ENCODE peak calls at places on chromosomes 7 and 10, in four cellular contexts. One of them, this sample, is unnamed. For H3K36me3 and H3K4me1, the result is how much of the 10 kb centered on the place peaks cover.

GRCh38 chr10:43781480-43782361 is 133.0 kb upstream of the ZNF32 start:
- DNase-seq in tibial nerve: no peak
- DNase-seq in ovary: no peak
- DNase-seq in breast epithelium: no peak
- DNase-seq in this sample: no peak

GRCh38 chr10:133000648-133001047 is 58.3 kb upstream of the CFAP46 start:
- DNase-seq in ovary: no peak
- DNase-seq in breast epithelium: no peak
- DNase-seq in tibial nerve: no peak
- DNase-seq in this sample: no peak

GRCh38 chr7:33091111-33091531 is 18.1 kb downstream of the RP9 start:
- DNase-seq in tibial nerve: no peak
- DNase-seq in ovary: no peak
- DNase-seq in breast epithelium: no peak
- DNase-seq in this sample: no peak

GRCh38 chr7:108818742-108819141 is 249.1 kb downstream of the DNAJB9 start:
- DNase-seq in tibial nerve: no peak
- DNase-seq in breast epithelium: no peak
- DNase-seq in ovary: no peak
- DNase-seq in this sample: no peak

GRCh38 chr10:100427374-100427773 is 35.4 kb upstream of the WNT8B start:
- DNase-seq in breast epithelium: no peak
- DNase-seq in ovary: no peak
- DNase-seq in tibial nerve: no peak
- DNase-seq in this sample: no peak

GRCh38 chr7:33108931-33109757 is at the start of gene RP9:
- DNase-seq in ovary: peak
- DNase-seq in breast epithelium: peak
- DNase-seq in tibial nerve: peak
- DNase-seq in this sample: peak

GRCh38 chr7:98613601-98614425 is 3.3 kb upstream of the NPTX2 start:
- DNase-seq in ovary: no peak
- DNase-seq in tibial nerve: no peak
- DNase-seq in breast epithelium: no peak
- DNase-seq in this sample: no peak

GRCh38 chr10:71657604-71658348 is 61.8 kb downstream of the C10orf105 start:
- DNase-seq in breast epithelium: no peak
- DNase-seq in tibial nerve: no peak
- DNase-seq in ovary: no peak
- DNase-seq in this sample: no peak

GRCh38 chr7:128387216-128387615 is 22.6 kb downstream of the IMPDH1 start:
- DNase-seq in breast epithelium: no peak
- DNase-seq in ovary: no peak
- DNase-seq in tibial nerve: no peak
- DNase-seq in this sample: no peak

GRCh38 chr10:81093056-81093455 is 555.4 kb downstream of the SH2D4B start:
- DNase-seq in breast epithelium: no peak
- DNase-seq in tibial nerve: no peak
- DNase-seq in ovary: no peak
- DNase-seq in this sample: peak

GRCh38 chr10:112409755-112410154 is 35.8 kb downstream of the ACSL5 start:
- DNase-seq in ovary: no peak
- DNase-seq in breast epithelium: no peak
- DNase-seq in tibial nerve: no peak
- DNase-seq in this sample: no peak

DNA sequence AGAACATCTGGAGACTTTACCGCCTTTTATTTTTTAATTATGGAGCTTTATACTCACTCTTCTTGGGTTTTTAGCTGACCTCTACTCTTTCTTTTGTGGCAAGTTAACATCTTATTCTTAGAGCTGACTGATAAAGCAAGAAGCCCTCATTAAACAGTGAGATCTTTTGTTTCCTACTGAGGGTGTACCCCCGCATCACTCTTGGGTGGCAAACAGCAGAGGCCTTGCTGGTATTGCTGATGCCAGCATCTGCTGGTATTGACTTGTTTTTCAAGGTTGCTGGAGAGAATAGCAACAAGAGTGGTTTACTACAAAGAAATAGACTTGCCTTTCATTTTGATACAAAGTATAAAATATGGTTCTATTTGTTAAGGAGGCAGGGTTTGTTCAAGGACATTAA is 154.7 kb downstream of the ARID5B start:
- DNase-seq in ovary: no peak
- DNase-seq in breast epithelium: no peak
- DNase-seq in tibial nerve: no peak
- DNase-seq in this sample: peak
- H3K36me3 ChIP-seq in ovary: under half
- H3K36me3 ChIP-seq in breast epithelium: under half
- H3K36me3 ChIP-seq in tibial nerve: under half
- H3K36me3 ChIP-seq in this sample: under half

DNA sequence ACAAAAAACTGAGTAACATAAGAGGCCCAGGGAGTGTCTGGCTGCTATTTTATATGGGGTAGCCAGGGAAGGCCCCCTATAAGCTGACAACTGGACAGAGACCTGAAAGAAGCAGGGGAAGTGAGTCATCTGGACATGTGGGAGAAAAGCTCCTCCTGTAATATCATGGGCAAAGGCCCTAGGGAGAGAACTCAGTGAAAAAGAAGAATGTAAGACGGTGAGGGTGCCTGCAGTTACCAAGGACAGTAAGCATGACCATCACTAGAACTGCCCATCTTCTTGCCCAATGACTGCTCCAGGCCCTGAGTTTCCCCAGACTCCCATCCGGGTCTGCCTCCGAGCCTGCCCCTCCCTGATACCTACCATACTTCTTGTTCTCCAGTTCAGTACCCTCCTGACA is 2.3 kb downstream of the ELMO1 start:
- DNase-seq in ovary: no peak
- DNase-seq in breast epithelium: no peak
- DNase-seq in tibial nerve: no peak
- DNase-seq in this sample: no peak
- TF ChIP-seq POLR2A in ovary: no peak
- TF ChIP-seq POLR2A in breast epithelium: no peak
- TF ChIP-seq POLR2A in tibial nerve: no peak
- TF ChIP-seq POLR2A in this sample: no peak

GRCh38 chr7:129949292-129950133 is 3.2 kb downstream of the UBE2H start:
- DNase-seq in ovary: peak
- DNase-seq in breast epithelium: no peak
- DNase-seq in tibial nerve: no peak
- DNase-seq in this sample: peak
- H3K4me1 ChIP-seq in ovary: under half
- H3K4me1 ChIP-seq in breast epithelium: under half
- H3K4me1 ChIP-seq in tibial nerve: under half
- H3K4me1 ChIP-seq in this sample: under half

GRCh38 chr7:2001601-2002442 is 230.9 kb downstream of the MAD1L1 start:
- DNase-seq in breast epithelium: no peak
- DNase-seq in ovary: no peak
- DNase-seq in tibial nerve: no peak
- DNase-seq in this sample: no peak

GRCh38 chr7:2003931-2004812 is 228.6 kb downstream of the MAD1L1 start:
- DNase-seq in breast epithelium: no peak
- DNase-seq in ovary: no peak
- DNase-seq in tibial nerve: no peak
- DNase-seq in this sample: no peak

GRCh38 chr7:2000801-2001321 is 231.9 kb downstream of the MAD1L1 start:
- DNase-seq in tibial nerve: no peak
- DNase-seq in breast epithelium: no peak
- DNase-seq in ovary: no peak
- DNase-seq in this sample: no peak

GRCh38 chr7:2003451-2003930 is 229.3 kb downstream of the MAD1L1 start:
- DNase-seq in tibial nerve: no peak
- DNase-seq in ovary: no peak
- DNase-seq in breast epithelium: no peak
- DNase-seq in this sample: no peak

GRCh38 chr7:2002561-2003450 is 229.9 kb downstream of the MAD1L1 start:
- DNase-seq in ovary: no peak
- DNase-seq in tibial nerve: no peak
- DNase-seq in breast epithelium: no peak
- DNase-seq in this sample: no peak
- H3K36me3 ChIP-seq in ovary: under half
- H3K36me3 ChIP-seq in tibial nerve: under half
- H3K36me3 ChIP-seq in breast epithelium: under half
- H3K36me3 ChIP-seq in this sample: under half

GRCh38 chr10:24724381-24725228 is 918 bp upstream of the ARHGAP21 start:
- DNase-seq in breast epithelium: peak
- DNase-seq in ovary: peak
- DNase-seq in tibial nerve: peak
- DNase-seq in this sample: peak
- TF ChIP-seq POLR2A in breast epithelium: peak
- TF ChIP-seq POLR2A in ovary: peak
- TF ChIP-seq POLR2A in tibial nerve: peak
- TF ChIP-seq POLR2A in this sample: peak

GRCh38 chr10:114071188-114071587 is 27.5 kb downstream of the ADRB1 start:
- DNase-seq in ovary: no peak
- DNase-seq in tibial nerve: no peak
- DNase-seq in breast epithelium: no peak
- DNase-seq in this sample: no peak
- H3K4me1 ChIP-seq in ovary: under half
- H3K4me1 ChIP-seq in tibial nerve: under half
- H3K4me1 ChIP-seq in breast epithelium: under half
- H3K4me1 ChIP-seq in this sample: under half

This sample was measured in testis.